ENCODE peak calls at places on chromosomes 5 and 9, in six cellular contexts. P is neural crest cell, S is iPS-NIHi11, R is mucosa of gallbladder, J is NCI-H2227 treated with DMSO at 0.1 percent for 48 hours, H is RCC 7860. Q is an unnamed sample.

GRCh38 chr9:134546746-134547145 is 94.9 kb upstream of the COL5A1 start:
- DNase-seq in P (no peak), S (no peak), R (no peak), J (no peak), H (no peak), Q (no peak)

GRCh38 chr5:132497488-132497997 is 7.0 kb upstream of the IRF1 start:
- DNase-seq in P (no peak), S (peak), R (peak), J (no peak), H (peak), Q (peak)

GRCh38 chr5:26761040-26761439 is 277.3 kb downstream of the CDH9 start:
- DNase-seq in P (no peak), S (no peak), R (no peak), J (no peak), H (no peak), Q (no peak)

GRCh38 chr5:31410089-31410488 is 121.8 kb downstream of the DROSHA start:
- DNase-seq in P (no peak), S (no peak), R (no peak), J (no peak), H (no peak), Q (no peak)

GRCh38 chr9:89663264-89663970 is 58.6 kb downstream of the GADD45G start:
- DNase-seq in P (no peak), S (no peak), R (no peak), J (no peak), H (no peak), Q (no peak)

GRCh38 chr5:124419531-124419930 is 326.9 kb downstream of the ZNF608 start:
- DNase-seq in P (no peak), S (no peak), R (no peak), J (peak), H (no peak), Q (no peak)

GRCh38 chr9:113648586-113648985 is 185.1 kb downstream of the RGS3 start:
- DNase-seq in P (no peak), S (no peak), R (no peak), J (no peak), H (no peak), Q (no peak)

GRCh38 chr5:40406426-40407211 is 273.1 kb upstream of the PTGER4 start:
- DNase-seq in P (no peak), S (no peak), R (no peak), J (no peak), H (no peak), Q (no peak)

GRCh38 chr5:35246928-35247644 is 16.8 kb upstream of the PRLR start:
- DNase-seq in P (no peak), S (no peak), R (peak), J (no peak), H (no peak), Q (peak)

GRCh38 chr5:58066076-58066475 is 393.8 kb downstream of the PLK2 start:
- DNase-seq in P (no peak), S (no peak), R (no peak), J (no peak), H (no peak), Q (no peak)

GRCh38 chr5:19880859-19881436 is 107.1 kb downstream of the CDH18 start:
- DNase-seq in P (no peak), S (peak), R (peak), J (no peak), H (no peak), Q (no peak)

GRCh38 chr9:5402217-5402616 is 35.5 kb downstream of the PLGRKT start:
- DNase-seq in P (no peak), S (no peak), R (no peak), J (no peak), H (no peak), Q (no peak)